ENCODE peak calls at places on chromosomes 5 and 9, in four cellular contexts. X, E, K and G are unnamed samples.

GRCh38 chr5:125045647-125046046 is 299.2 kb upstream of the ZNF608 start:
- DNase-seq in X (no peak), E (no peak), K (peak), G (no peak)

GRCh38 chr5:156258934-156259333 is 68.0 kb upstream of the SGCD start:
- DNase-seq in X (no peak), E (no peak), K (no peak), G (no peak)

GRCh38 chr5:50863771-50864170 is 197.3 kb downstream of the PARP8 start:
- DNase-seq in X (no peak), E (no peak), K (no peak), G (no peak)

GRCh38 chr5:172561151-172561550 is 79.9 kb upstream of the NEURL1B start:
- DNase-seq in X (no peak), E (no peak), K (peak), G (peak)

GRCh38 chr5:40291338-40291737 is 388.4 kb upstream of the PTGER4 start:
- DNase-seq in X (no peak), E (no peak), K (peak), G (no peak)

GRCh38 chr5:176371621-176372539 is 6.6 kb downstream of the ARL10 start:
- DNase-seq in X (no peak), E (no peak), K (no peak), G (peak)

GRCh38 chr5:14191325-14191724 is 48.2 kb downstream of the TRIO start:
- DNase-seq in X (no peak), E (no peak), K (no peak), G (no peak)

GRCh38 chr9:35918780-35919179 is 9.5 kb downstream of the SPAAR start:
- DNase-seq in X (no peak), E (no peak), K (no peak), G (no peak)

GRCh38 chr9:101977614-101978210 is 239.3 kb upstream of the GRIN3A start:
- DNase-seq in X (no peak), E (no peak), K (peak), G (peak)

GRCh38 chr5:123367739-123368138 is 55.5 kb downstream of the CEP120 start:
- DNase-seq in X (no peak), E (no peak), K (peak), G (peak)

GRCh38 chr5:149166128-149166527 is 24.8 kb downstream of the ABLIM3 start:
- DNase-seq in X (no peak), E (no peak), K (peak), G (no peak)

GRCh38 chr9:4982720-4983482 is 2.2 kb upstream of the JAK2 start:
- DNase-seq in X (no peak), E (no peak), K (no peak), G (no peak)

GRCh38 chr9:4984571-4985375 is at the start of gene JAK2:
- DNase-seq in X (peak), E (peak), K (peak), G (peak)

GRCh38 chr9:4983541-4984165 is 1.4 kb upstream of the JAK2 start:
- DNase-seq in X (no peak), E (no peak), K (no peak), G (peak)

GRCh38 chr9:4985376-4986266 is 549 bp downstream of the JAK2 start:
- DNase-seq in X (peak), E (peak), K (peak), G (peak)

DNA sequence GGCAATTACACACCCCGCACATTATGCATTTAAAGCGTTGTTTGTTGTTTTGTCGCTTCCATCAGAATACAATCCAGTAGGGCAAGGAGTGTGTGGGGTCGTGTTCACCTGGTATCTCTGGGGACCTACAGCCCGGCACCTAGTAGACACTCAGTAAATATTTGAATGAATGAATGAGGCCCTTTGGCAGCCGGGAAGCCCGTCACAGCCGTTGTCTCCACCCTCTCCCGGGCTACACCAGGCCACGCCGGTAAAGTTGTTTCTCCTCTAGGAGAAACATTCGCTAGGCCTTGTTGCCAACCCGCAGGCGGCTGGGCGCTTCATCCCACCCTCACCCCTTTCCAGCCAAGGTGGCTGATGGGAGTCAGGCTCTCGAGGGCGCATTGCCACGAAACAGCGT is 901 bp upstream of the JAK2 start:
- DNase-seq in X (no peak), E (no peak), K (no peak), G (no peak)
- H4K91ac ChIP-seq in X (no peak), E (no peak), K (peak), G (peak)

DNA sequence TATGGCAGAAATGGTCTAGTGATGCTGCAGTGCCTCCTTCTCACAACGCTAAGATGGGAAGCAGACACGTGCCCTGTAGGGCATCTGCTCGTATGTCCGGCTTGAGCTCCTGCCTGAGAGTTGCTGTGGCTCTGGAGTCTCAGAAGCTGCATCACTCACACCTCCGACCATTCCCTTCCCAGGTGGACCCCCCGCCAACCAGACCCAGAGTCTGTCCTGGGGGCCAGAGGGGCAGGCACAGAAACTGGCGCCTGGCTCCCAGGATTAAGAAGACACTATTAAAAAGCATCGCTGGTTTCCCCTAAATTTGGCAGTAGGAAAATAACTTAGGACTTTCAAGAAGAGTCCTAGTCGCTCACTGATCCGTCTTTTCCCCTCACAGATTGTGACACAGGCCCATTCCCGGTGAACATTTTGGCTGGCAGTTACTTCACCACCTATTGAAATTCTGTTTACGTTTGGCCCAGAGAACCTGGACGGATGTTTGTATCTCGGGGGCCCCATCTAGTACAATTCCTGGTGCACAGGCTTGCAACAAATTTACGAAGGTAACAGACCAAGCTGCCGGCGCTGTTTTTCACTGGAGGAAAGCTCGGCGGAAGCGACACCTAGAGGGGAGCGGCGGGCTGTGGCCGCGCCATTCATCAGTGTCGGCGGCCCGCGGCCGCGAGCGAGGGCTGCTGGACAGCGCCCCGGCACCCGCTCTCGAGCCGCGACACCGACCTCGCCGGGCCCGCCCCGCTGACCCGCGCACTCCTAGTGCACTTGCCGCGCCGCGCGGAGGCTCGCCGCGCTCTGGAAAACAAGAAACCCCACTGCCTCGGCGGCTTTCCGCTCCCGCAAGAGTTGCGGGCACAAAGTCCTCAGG is 1.6 kb downstream of the FSTL4 start:
- DNase-seq in X (peak), E (peak), K (no peak), G (peak)
- H4K8ac ChIP-seq in X (no peak), E (no peak), K (no peak), G (no peak)

GRCh38 chr9:79570449-79571308 is 1.1 kb upstream of the TLE4 start:
- DNase-seq in X (peak), E (peak), K (peak), G (no peak)
- H2BK5ac ChIP-seq in X (peak), E (peak), K (peak), G (peak)

DNA sequence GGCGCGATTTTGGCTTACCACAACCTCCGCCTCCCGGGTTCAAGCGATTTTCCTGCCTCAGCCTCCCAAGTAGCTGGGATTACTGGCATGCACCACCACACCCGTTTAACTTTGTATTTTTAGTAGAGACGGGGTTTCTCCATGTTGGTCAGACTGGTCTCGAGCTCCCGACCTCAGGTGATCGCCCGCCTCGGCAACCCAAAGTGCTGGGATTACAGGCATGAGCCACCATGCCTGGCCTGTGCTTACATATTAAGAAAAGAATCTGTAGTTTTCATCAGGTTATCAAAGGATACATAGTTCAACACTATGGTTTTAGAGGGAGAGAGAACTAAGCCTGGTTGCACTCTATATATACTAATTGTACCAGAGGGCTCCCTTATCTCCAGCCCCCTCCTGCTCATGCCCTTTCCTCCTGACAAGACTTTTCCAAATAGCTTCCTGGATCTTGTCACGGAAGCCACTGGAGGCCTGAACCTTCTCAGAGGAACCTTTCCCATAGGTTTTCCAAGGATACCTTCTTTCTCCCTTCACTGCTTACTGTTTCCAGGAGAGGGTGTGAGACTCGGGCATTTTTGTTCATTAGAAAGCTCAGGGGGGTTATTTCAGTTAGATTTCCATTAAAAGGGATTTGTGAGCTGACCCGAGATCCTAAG is 53.1 kb downstream of the SLC44A1 start:
- DNase-seq in X (no peak), E (no peak), K (no peak), G (peak)
- H4K91ac ChIP-seq in X (no peak), E (no peak), K (peak), G (peak)

GRCh38 chr5:59279979-59280378 is 613.5 kb downstream of the PDE4D start:
- DNase-seq in X (no peak), E (no peak), K (no peak), G (no peak)

GRCh38 chr5:59287884-59288283 is 605.6 kb downstream of the PDE4D start:
- DNase-seq in X (no peak), E (no peak), K (no peak), G (peak)

GRCh38 chr5:59287361-59287760 is 606.2 kb downstream of the PDE4D start:
- DNase-seq in X (no peak), E (no peak), K (no peak), G (no peak)

GRCh38 chr5:59286510-59286909 is 607.0 kb downstream of the PDE4D start:
- DNase-seq in X (no peak), E (no peak), K (no peak), G (no peak)

GRCh38 chr5:59285300-59286017 is 608.1 kb downstream of the PDE4D start:
- DNase-seq in X (no peak), E (no peak), K (no peak), G (no peak)
- H4K8ac ChIP-seq in X (no peak), E (no peak), K (no peak), G (no peak)